ENCODE peak calls at places on chromosomes 2 and 18, in eight cellular contexts. J, F, N, V, U, M, R and P are unnamed samples.

GRCh38 chr2:240708457-240708856 is 16.8 kb downstream of the AQP12A start:
- DNase-seq in J (no peak), F (no peak), N (no peak), V (no peak), U (no peak), M (peak; percentile 24), R (no peak), P (no peak)

GRCh38 chr2:225002039-225002655 is 40.1 kb downstream of the DOCK10 start:
- DNase-seq in J (peak; percentile 15), F (peak; percentile 85), N (peak; percentile 48), V (peak; percentile 79), U (peak; percentile 74), M (peak; percentile 80), R (peak; percentile 17), P (peak; percentile 52)

GRCh38 chr18:26317353-26317865 is 91.2 kb downstream of the TAF4B start:
- DNase-seq in J (no peak), F (peak; percentile 21), N (no peak), V (peak; percentile 80), U (no peak), M (no peak), R (no peak), P (no peak)

GRCh38 chr2:106020032-106020431 is 174.1 kb downstream of the UXS1 start:
- DNase-seq in J (peak; percentile 36), F (peak; percentile 34), N (no peak), V (no peak), U (no peak), M (no peak), R (no peak), P (peak; percentile 47)

GRCh38 chr18:76821875-76822509 is 365 bp upstream of the ZNF236 start:
- DNase-seq in J (peak; percentile 20), F (peak; percentile 42), N (peak; percentile 48), V (peak; percentile 37), U (peak; percentile 29), M (peak; percentile 73), R (peak; percentile 84), P (peak; percentile 51)

GRCh38 chr2:169462896-169463695 is 16.2 kb upstream of the BBS5 start:
- DNase-seq in J (no peak), F (peak; percentile 93), N (no peak), V (peak; percentile 69), U (no peak), M (no peak), R (no peak), P (no peak)

GRCh38 chr18:45316127-45316526 is 299.1 kb upstream of the SLC14A2 start:
- DNase-seq in J (no peak), F (no peak), N (no peak), V (no peak), U (no peak), M (no peak), R (no peak), P (no peak)

GRCh38 chr2:12201369-12201768 is 454.9 kb downstream of the LPIN1 start:
- DNase-seq in J (no peak), F (no peak), N (no peak), V (no peak), U (no peak), M (no peak), R (no peak), P (no peak)

GRCh38 chr18:58338961-58339722 is 289.7 kb downstream of the ALPK2 start:
- DNase-seq in J (no peak), F (peak; percentile 63), N (no peak), V (no peak), U (no peak), M (no peak), R (no peak), P (no peak)

GRCh38 chr2:238731961-238732360 is 115.9 kb upstream of the TWIST2 start:
- DNase-seq in J (no peak), F (peak; percentile 91), N (no peak), V (no peak), U (no peak), M (no peak), R (no peak), P (no peak)

GRCh38 chr18:2356906-2357305 is 214.4 kb downstream of the METTL4 start:
- DNase-seq in J (no peak), F (no peak), N (no peak), V (no peak), U (no peak), M (no peak), R (no peak), P (no peak)

GRCh38 chr2:46915281-46915810 is at the start of gene MCFD2:
- DNase-seq in J (no peak), F (peak; percentile 21), N (no peak), V (peak; percentile 20), U (no peak), M (no peak), R (peak; percentile 39), P (peak; percentile 20)

GRCh38 chr2:147428348-147428747 is 416.5 kb upstream of the ACVR2A start:
- DNase-seq in J (no peak), F (no peak), N (no peak), V (no peak), U (no peak), M (no peak), R (no peak), P (no peak)

GRCh38 chr2:45003586-45004568 is 5.4 kb downstream of the SIX2 start:
- DNase-seq in J (no peak), F (no peak), N (no peak), V (no peak), U (no peak), M (no peak), R (no peak), P (no peak)

GRCh38 chr2:109168716-109169115 is 39.7 kb downstream of the SH3RF3 start:
- DNase-seq in J (no peak), F (no peak), N (no peak), V (no peak), U (no peak), M (no peak), R (no peak), P (no peak)

GRCh38 chr2:186704897-186705296 is 11.0 kb downstream of the FAM171B start:
- DNase-seq in J (no peak), F (no peak), N (no peak), V (no peak), U (no peak), M (no peak), R (no peak), P (no peak)

GRCh38 chr18:10453885-10454772 is at the start of gene APCDD1:
- DNase-seq in J (peak; percentile 47), F (no peak), N (peak; percentile 34), V (no peak), U (no peak), M (no peak), R (peak; percentile 57), P (no peak)

GRCh38 chr18:51275712-51276473 is 78.4 kb upstream of the MEX3C start:
- DNase-seq in J (peak; percentile 48), F (peak; percentile 5), N (no peak), V (no peak), U (no peak), M (no peak), R (no peak), P (peak; percentile 5)

GRCh38 chr2:102119255-102119654 is 23.3 kb upstream of the IL1R1 start:
- DNase-seq in J (no peak), F (no peak), N (no peak), V (no peak), U (no peak), M (no peak), R (no peak), P (no peak)